ENCODE peak calls at places on chromosome 6, in seven cellular contexts. A is NT2/D1, J is dorsolateral prefrontal cortex, Z is fibroblast of villous mesenchyme, N is mesenchymal stem cell, I is cardiac fibroblast, W is right cardiac atrium. H is an unnamed sample.

GRCh38 chr6:43608310-43608763 is 20.7 kb downstream of the GTPBP2 start:
- DNase-seq in A (peak; percentile 76), J (peak; percentile 72), Z (peak; percentile 85), N (peak; percentile 88), I (peak; percentile 91), W (no peak), H (peak; percentile 88)

GRCh38 chr6:47034919-47035318 is 7.2 kb downstream of the ADGRF1 start:
- DNase-seq in A (no peak), J (no peak), Z (peak; percentile 84), N (peak; percentile 85), I (peak; percentile 93), W (no peak), H (peak; percentile 80)

GRCh38 chr6:48080227-48081009 is 30.6 kb downstream of the PTCHD4 start:
- DNase-seq in A (no peak), J (no peak), Z (no peak), N (no peak), I (peak; percentile 17), W (no peak), H (no peak)

GRCh38 chr6:35686873-35687557 is 1.7 kb downstream of the FKBP5 start:
- DNase-seq in A (no peak), J (no peak), Z (no peak), N (peak; percentile 35), I (no peak), W (no peak), H (no peak)

GRCh38 chr6:13289789-13290318 is 38.5 kb downstream of the TBC1D7 start:
- DNase-seq in A (no peak), J (no peak), Z (peak; percentile 28), N (no peak), I (no peak), W (no peak), H (no peak)

GRCh38 chr6:29510202-29510601 is 22.4 kb upstream of the MAS1L start:
- DNase-seq in A (no peak), J (no peak), Z (no peak), N (no peak), I (no peak), W (no peak), H (no peak)

GRCh38 chr6:142279350-142280180 is 22.2 kb upstream of the ADGRG6 start:
- DNase-seq in A (no peak), J (no peak), Z (peak; percentile 51), N (peak; percentile 45), I (peak; percentile 69), W (no peak), H (peak; percentile 10)

GRCh38 chr6:33126101-33126714 is 50.4 kb downstream of the HLA-DPB1 start:
- DNase-seq in A (no peak), J (peak; percentile 55), Z (peak; percentile 38), N (peak; percentile 25), I (peak; percentile 50), W (peak; percentile 82), H (peak; percentile 53)

GRCh38 chr6:110357298-110357695 is 852 bp downstream of the METTL24 start:
- DNase-seq in A (no peak), J (no peak), Z (no peak), N (no peak), I (no peak), W (no peak), H (peak; percentile 3)

GRCh38 chr6:126052485-126052884 is 66.1 kb downstream of the TRMT11 start:
- DNase-seq in A (no peak), J (no peak), Z (no peak), N (no peak), I (no peak), W (no peak), H (no peak)

GRCh38 chr6:130167655-130168054 is 55.1 kb downstream of the SAMD3 start:
- DNase-seq in A (no peak), J (no peak), Z (peak; percentile 94), N (peak; percentile 71), I (peak; percentile 61), W (no peak), H (peak; percentile 65)

GRCh38 chr6:129521946-129522345 is 188.0 kb downstream of the ARHGAP18 start:
- DNase-seq in A (no peak), J (no peak), Z (no peak), N (no peak), I (no peak), W (no peak), H (no peak)

GRCh38 chr6:74091133-74091793 is 395.3 kb downstream of the CD109 start:
- DNase-seq in A (peak; percentile 20), J (no peak), Z (peak; percentile 52), N (peak; percentile 50), I (peak; percentile 54), W (no peak), H (peak; percentile 64)

GRCh38 chr6:10355115-10355702 is 59.7 kb downstream of the TFAP2A start:
- DNase-seq in A (no peak), J (no peak), Z (no peak), N (no peak), I (no peak), W (no peak), H (no peak)

GRCh38 chr6:137910424-137910834 is 43.4 kb downstream of the TNFAIP3 start:
- DNase-seq in A (no peak), J (no peak), Z (no peak), N (no peak), I (no peak), W (no peak), H (peak; percentile 53)

GRCh38 chr6:47168176-47168575 is 126.0 kb upstream of the ADGRF1 start:
- DNase-seq in A (no peak), J (no peak), Z (peak; percentile 94), N (peak; percentile 93), I (peak; percentile 96), W (no peak), H (peak; percentile 98)

GRCh38 chr6:153058291-153058690 is 55.8 kb upstream of the MTRF1L start:
- DNase-seq in A (no peak), J (no peak), Z (peak; percentile 20), N (peak; percentile 72), I (peak; percentile 17), W (no peak), H (peak; percentile 79)

GRCh38 chr6:5175195-5175594 is 85.6 kb downstream of the LYRM4 start:
- DNase-seq in A (peak; percentile 42), J (no peak), Z (no peak), N (no peak), I (no peak), W (no peak), H (peak; percentile 10)

GRCh38 chr6:39256294-39256693 is 27.0 kb upstream of the KCNK5 start:
- DNase-seq in A (no peak), J (no peak), Z (no peak), N (no peak), I (no peak), W (no peak), H (no peak)

GRCh38 chr6:98833101-98834059 is 994 bp upstream of the POU3F2 start:
- DNase-seq in A (no peak), J (peak; percentile 79), Z (peak; percentile 28), N (peak; percentile 52), I (peak; percentile 23), W (peak; percentile 67), H (peak; percentile 29)

GRCh38 chr6:154508573-154509375 is 1.7 kb downstream of the CNKSR3 start:
- DNase-seq in A (no peak), J (no peak), Z (peak; percentile 48), N (peak; percentile 34), I (no peak), W (no peak), H (peak; percentile 33)

GRCh38 chr6:145842693-145843546 is 28.3 kb upstream of the FBXO30 start:
- DNase-seq in A (no peak), J (no peak), Z (peak; percentile 34), N (peak; percentile 33), I (peak; percentile 76), W (no peak), H (no peak)

GRCh38 chr6:51513891-51514290 is 573.5 kb downstream of the PKHD1 start:
- DNase-seq in A (no peak), J (no peak), Z (no peak), N (no peak), I (no peak), W (no peak), H (no peak)

GRCh38 chr6:51514396-51515051 is 572.9 kb downstream of the PKHD1 start:
- DNase-seq in A (no peak), J (no peak), Z (no peak), N (no peak), I (no peak), W (no peak), H (peak; percentile 1)

GRCh38 chr6:51511081-51511480 is 576.3 kb downstream of the PKHD1 start:
- DNase-seq in A (no peak), J (no peak), Z (no peak), N (no peak), I (no peak), W (no peak), H (no peak)

GRCh38 chr6:51505451-51505850 is 582.0 kb downstream of the PKHD1 start:
- DNase-seq in A (no peak), J (no peak), Z (no peak), N (no peak), I (no peak), W (no peak), H (no peak)

GRCh38 chr6:51509597-51509996 is 577.8 kb downstream of the PKHD1 start:
- DNase-seq in A (no peak), J (no peak), Z (no peak), N (no peak), I (no peak), W (no peak), H (no peak)
- H3K4me3 ChIP-seq in A (no peak overlapping the region), J (no peak overlapping the region), Z (no peak overlapping the region), N (no peak overlapping the region), I (no peak overlapping the region), W (no peak overlapping the region), H (no peak overlapping the region)

GRCh38 chr6:132798820-132799538 is 542 bp upstream of the SLC18B1 start:
- DNase-seq in A (no peak), J (peak; percentile 66), Z (peak; percentile 52), N (peak; percentile 74), I (peak; percentile 65), W (peak; percentile 75), H (peak; percentile 65)
- H3K4me3 ChIP-seq in A (peak overlapping the region; percentile 66), J (no peak overlapping the region), Z (peak overlapping the region; percentile 70), N (peak overlapping the region; percentile 87), I (peak overlapping the region; percentile 81), W (peak overlapping the region; percentile 93), H (peak overlapping the region; percentile 64)

GRCh38 chr6:159172066-159172465 is 2.9 kb downstream of the FNDC1 start:
- DNase-seq in A (no peak), J (no peak), Z (peak; percentile 31), N (no peak), I (peak; percentile 42), W (no peak), H (peak; percentile 15)

GRCh38 chr6:159170333-159170672 is 1.1 kb downstream of the FNDC1 start:
- DNase-seq in A (no peak), J (no peak), Z (peak; percentile 9), N (no peak), I (no peak), W (no peak), H (no peak)

GRCh38 chr6:159178847-159179246 is 9.6 kb downstream of the FNDC1 start:
- DNase-seq in A (no peak), J (no peak), Z (no peak), N (no peak), I (no peak), W (no peak), H (no peak)

GRCh38 chr6:159170999-159171712 is 2.0 kb downstream of the FNDC1 start:
- DNase-seq in A (no peak), J (no peak), Z (peak; percentile 58), N (no peak), I (peak; percentile 71), W (peak; percentile 44), H (peak; percentile 72)

GRCh38 chr6:159174263-159174974 is 5.2 kb downstream of the FNDC1 start:
- DNase-seq in A (peak; percentile 35), J (peak; percentile 76), Z (peak; percentile 68), N (peak; percentile 58), I (peak; percentile 84), W (peak; percentile 87), H (peak; percentile 62)
- H3K4me3 ChIP-seq in A (no peak overlapping the region), J (no peak overlapping the region), Z (no peak overlapping the region), N (no peak overlapping the region), I (no peak overlapping the region), W (no peak overlapping the region), H (no peak overlapping the region)

GRCh38 chr6:52361347-52361944 is 505 bp upstream of the PAQR8 start:
- DNase-seq in A (no peak), J (no peak), Z (peak; percentile 55), N (peak; percentile 70), I (no peak), W (peak; percentile 67), H (peak; percentile 54)
- H3K4me3 ChIP-seq in A (peak overlapping the region; percentile 69), J (peak overlapping the region; percentile 97), Z (peak overlapping the region; percentile 81), N (peak overlapping the region; percentile 90), I (peak overlapping the region; percentile 75), W (peak overlapping the region; percentile 77), H (peak overlapping the region; percentile 67)